ENCODE peak calls at places on chromosomes 1 and 21, in six cellular contexts. A is left ventricle myocardium inferior; P is fibroblast of pulmonary artery; L is AG04450; I is heart left ventricle; B is CD8-positive, alpha-beta T cell. W is an unnamed sample.
A peak's percentile ranks its signal among the peaks of the same experiment; 100 is the strongest.

GRCh38 chr1:93815738-93816110 is 63.3 kb downstream of the DNTTIP2 start:
- DNase-seq in A (no peak), P (no peak), L (no peak), I (no peak), B (no peak), W (no peak)

GRCh38 chr1:41436281-41437010 is 48.0 kb downstream of the EDN2 start:
- DNase-seq in A (no peak), P (no peak), L (no peak), I (no peak), B (no peak), W (no peak)

GRCh38 chr1:151811181-151811580 is 6.0 kb upstream of the LINGO4 start:
- DNase-seq in A (no peak), P (peak; percentile 47), L (no peak), I (no peak), B (no peak), W (no peak)

GRCh38 chr1:112546076-112546475 is 37.3 kb downstream of the WNT2B start:
- DNase-seq in A (no peak), P (no peak), L (no peak), I (no peak), B (no peak), W (no peak)

GRCh38 chr1:99818063-99818699 is 32.0 kb upstream of the AGL start:
- DNase-seq in A (no peak), P (peak; percentile 21), L (no peak), I (no peak), B (no peak), W (no peak)

GRCh38 chr21:41582866-41583265 is 74.9 kb upstream of the TMPRSS2 start:
- DNase-seq in A (no peak), P (no peak), L (no peak), I (no peak), B (no peak), W (no peak)

GRCh38 chr1:8267307-8267706 is 50.6 kb upstream of the SLC45A1 start:
- DNase-seq in A (no peak), P (no peak), L (no peak), I (no peak), B (no peak), W (no peak)

GRCh38 chr21:43884012-43884860 is 19.2 kb downstream of the AGPAT3 start:
- DNase-seq in A (no peak), P (peak; percentile 44), L (no peak), I (peak; percentile 34), B (no peak), W (peak; percentile 56)

GRCh38 chr1:228337031-228337564 is 69.5 kb downstream of the TRIM11 start:
- DNase-seq in A (peak; percentile 7), P (no peak), L (no peak), I (peak; percentile 23), B (no peak), W (peak; percentile 10)

GRCh38 chr1:198283222-198283621 is 126.4 kb downstream of the NEK7 start:
- DNase-seq in A (no peak), P (no peak), L (no peak), I (no peak), B (no peak), W (no peak)

GRCh38 chr1:206933333-206933945 is 11.7 kb upstream of the FCMR start:
- DNase-seq in A (no peak), P (no peak), L (no peak), I (peak; percentile 42), B (peak; percentile 72), W (peak; percentile 31)
- TF ChIP-seq CTCF in A (peak; percentile 51), P (peak; percentile 50), L (peak; percentile 47), I (peak; percentile 10), B (peak; percentile 87), W (peak; percentile 43)

DNA sequence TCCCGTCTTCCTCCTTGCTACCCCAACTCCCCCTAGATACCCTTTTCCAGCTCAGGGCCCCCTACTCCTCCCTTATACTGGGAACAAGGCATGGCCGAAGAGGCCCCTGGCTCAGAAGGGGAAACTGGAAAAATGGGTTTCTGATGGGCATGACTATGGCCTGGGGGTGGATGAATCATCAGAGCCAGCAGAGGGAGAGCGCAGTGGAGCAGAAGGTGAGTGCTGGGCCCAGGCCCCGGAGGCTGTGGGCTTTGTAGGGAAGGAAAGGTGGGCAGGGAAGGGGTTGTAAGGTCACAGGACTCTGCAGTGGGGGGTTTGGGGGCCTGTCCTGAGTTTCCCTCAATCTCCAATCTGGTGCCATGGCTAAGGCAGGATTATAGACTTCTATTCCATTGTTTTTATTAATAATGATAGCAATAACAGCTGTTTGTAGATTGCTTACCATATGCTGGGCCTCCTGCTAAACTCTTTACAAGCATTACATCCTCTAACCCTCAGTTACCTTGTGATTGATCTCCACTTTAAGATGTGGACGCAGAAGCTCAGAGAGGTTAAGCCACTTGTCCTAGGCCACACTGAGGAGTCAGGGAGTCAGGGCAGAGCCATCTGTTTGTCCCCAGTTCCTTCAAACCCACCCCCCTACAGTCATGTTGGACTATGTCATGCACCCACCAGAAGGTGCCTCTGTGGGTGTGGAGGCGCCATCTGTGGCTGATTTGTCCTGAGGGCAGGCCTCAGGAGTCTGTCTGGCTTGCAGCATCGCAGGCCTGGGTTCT is 36.2 kb upstream of the ZNF362 start:
- DNase-seq in A (no peak), P (no peak), L (no peak), I (no peak), B (no peak), W (no peak)
- TF ChIP-seq CTCF in A (peak; percentile 11), P (no peak), L (no peak), I (no peak), B (no peak), W (no peak)

GRCh38 chr1:167763525-167764220 is 41.9 kb downstream of the MPZL1 start:
- DNase-seq in A (no peak), P (peak; percentile 78), L (no peak), I (no peak), B (no peak), W (no peak)
- TF ChIP-seq CTCF in A (no peak), P (no peak), L (no peak), I (no peak), B (no peak), W (no peak)

DNA sequence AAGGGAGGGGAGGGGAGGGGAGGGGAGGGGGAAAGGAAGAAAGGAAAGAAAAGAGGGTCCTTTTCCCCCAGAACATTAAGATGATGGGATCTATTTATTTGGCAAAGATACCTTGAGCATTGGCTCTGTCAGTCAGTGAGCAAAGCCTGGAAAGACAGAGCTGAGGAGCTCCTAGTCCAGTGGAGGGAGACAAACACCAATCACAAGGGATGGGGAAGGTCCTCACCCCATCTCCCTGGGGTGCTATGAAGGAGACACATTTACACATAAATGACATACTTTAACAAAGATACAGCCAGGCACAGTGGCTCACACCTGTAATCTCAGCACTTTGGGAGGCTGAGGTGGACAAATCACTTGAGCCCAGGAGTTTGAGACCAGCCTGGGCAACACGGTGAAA is 154.9 kb upstream of the TIAM1 start:
- DNase-seq in A (no peak), P (no peak), L (no peak), I (no peak), B (no peak), W (no peak)
- TF ChIP-seq CTCF in A (no peak), P (no peak), L (no peak), I (no peak), B (no peak), W (no peak)

GRCh38 chr1:44170281-44170823 is 28.9 kb upstream of the KLF18 start:
- DNase-seq in A (no peak), P (peak; percentile 61), L (no peak), I (no peak), B (no peak), W (no peak)
- TF ChIP-seq CTCF in A (no peak), P (peak; percentile 7), L (no peak), I (no peak), B (no peak), W (no peak)

DNA sequence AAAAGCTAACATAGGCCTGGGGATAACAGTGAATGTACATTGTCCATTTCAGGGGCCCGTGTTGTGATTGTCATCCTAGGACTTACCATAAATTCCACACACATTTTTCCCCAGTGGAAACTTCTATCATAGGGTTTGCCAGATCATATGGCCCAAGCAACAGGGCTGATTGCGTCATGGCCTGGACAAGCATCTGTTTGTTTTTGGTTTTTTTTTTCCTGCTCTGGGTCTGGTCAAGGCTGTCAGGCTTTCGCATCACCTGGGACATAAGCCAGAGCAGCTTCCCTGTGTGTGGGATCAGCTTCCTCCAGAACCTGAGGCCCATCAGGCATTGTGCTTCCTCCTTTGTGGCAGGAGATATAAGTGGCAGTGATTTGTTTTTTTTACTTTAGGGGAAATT is 598.5 kb upstream of the USP24 start:
- DNase-seq in A (peak; percentile 62), P (peak; percentile 96), L (peak; percentile 63), I (peak; percentile 56), B (no peak), W (no peak)
- TF ChIP-seq CTCF in A (no peak), P (no peak), L (no peak), I (no peak), B (no peak), W (no peak)

GRCh38 chr1:62452951-62453350 is 16.1 kb downstream of the USP1 start:
- DNase-seq in A (no peak), P (no peak), L (no peak), I (no peak), B (no peak), W (no peak)
- TF ChIP-seq CTCF in A (no peak), P (no peak), L (no peak), I (no peak), B (no peak), W (no peak)

W was measured in pancreas.